ENCODE peak calls at places on chromosomes 6 and 20, in four cellular contexts. U, K, S and L are unnamed samples. For H3K4me1, the result is how much of the 10 kb centered on the place peaks cover.

GRCh38 chr6:106360410-106360988 is at the start of gene CRYBG1:
- DNase-seq in U (peak), K (peak), S (peak), L (peak)

GRCh38 chr6:159832941-159833340 is 32.9 kb downstream of the PNLDC1 start:
- DNase-seq in U (no peak), K (no peak), S (no peak), L (no peak)

GRCh38 chr6:30793521-30794194 is 49.3 kb upstream of the IER3 start:
- DNase-seq in U (no peak), K (no peak), S (no peak), L (no peak)

GRCh38 chr6:87151471-87151785 is 3.9 kb upstream of the ZNF292 start:
- DNase-seq in U (no peak), K (no peak), S (no peak), L (no peak)

GRCh38 chr6:138289739-138290138 is 71.4 kb upstream of the PBOV1 start:
- DNase-seq in U (no peak), K (peak), S (peak), L (no peak)

GRCh38 chr6:110178626-110179405 is 654 bp downstream of the WASF1 start:
- DNase-seq in U (peak), K (peak), S (peak), L (peak)

GRCh38 chr6:20444786-20445271 is 43.1 kb downstream of the E2F3 start:
- DNase-seq in U (no peak), K (no peak), S (no peak), L (no peak)

GRCh38 chr6:129432738-129433137 is 277.2 kb downstream of the ARHGAP18 start:
- DNase-seq in U (no peak), K (no peak), S (no peak), L (no peak)

GRCh38 chr6:341914-342831 is 49.4 kb upstream of the IRF4 start:
- DNase-seq in U (no peak), K (no peak), S (no peak), L (no peak)

GRCh38 chr6:105831321-105831720 is 254.8 kb upstream of the PRDM1 start:
- DNase-seq in U (no peak), K (no peak), S (no peak), L (no peak)

GRCh38 chr6:20202070-20202658 is 10.1 kb downstream of the MBOAT1 start:
- DNase-seq in U (no peak), K (no peak), S (no peak), L (no peak)

GRCh38 chr6:31877651-31878161 is 1.1 kb downstream of the SLC44A4 start:
- DNase-seq in U (no peak), K (no peak), S (no peak), L (no peak)

GRCh38 chr6:34319471-34319885 is 70.7 kb upstream of the SMIM29 start:
- DNase-seq in U (no peak), K (no peak), S (no peak), L (no peak)

GRCh38 chr20:56826306-56826970 is 197.3 kb downstream of the TFAP2C start:
- DNase-seq in U (no peak), K (no peak), S (no peak), L (no peak)

GRCh38 chr20:17971571-17972013 is 2.8 kb downstream of the MGME1 start:
- DNase-seq in U (no peak), K (no peak), S (peak), L (no peak)

GRCh38 chr6:157198425-157199279 is 124.7 kb downstream of the TMEM242 start:
- DNase-seq in U (no peak), K (no peak), S (no peak), L (peak)

GRCh38 chr6:163985710-163986109 is 571.2 kb downstream of the QKI start:
- DNase-seq in U (peak), K (no peak), S (no peak), L (no peak)

GRCh38 chr6:2725999-2726567 is 24.6 kb downstream of the MYLK4 start:
- DNase-seq in U (no peak), K (no peak), S (no peak), L (no peak)

GRCh38 chr20:24289737-24290481 is 179.5 kb upstream of the SYNDIG1 start:
- DNase-seq in U (no peak), K (no peak), S (no peak), L (no peak)

GRCh38 chr6:24888967-24889366 is 46.8 kb downstream of the RIPOR2 start:
- DNase-seq in U (no peak), K (no peak), S (no peak), L (no peak)
- H3K27ac ChIP-seq in U (no peak), K (no peak), S (no peak), L (no peak)

DNA sequence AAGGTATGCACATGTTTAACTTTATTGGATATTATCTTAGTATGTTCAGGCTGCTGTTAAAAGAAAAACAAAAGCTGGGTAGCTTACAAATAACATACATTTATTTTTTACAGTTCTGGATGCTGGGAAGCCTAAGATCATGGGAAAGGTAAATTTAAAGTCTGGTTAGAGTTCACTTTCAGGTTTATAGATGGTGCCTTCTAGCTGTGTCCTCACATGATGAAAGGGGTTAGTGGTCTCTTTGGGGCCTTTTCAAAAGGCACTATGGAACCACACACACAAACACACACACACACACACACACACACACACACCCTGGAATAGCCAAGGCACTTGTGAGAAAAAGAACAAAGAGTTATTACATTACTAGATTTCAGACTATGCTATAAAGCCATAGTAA is 805.8 kb upstream of the GJE1 start:
- DNase-seq in U (no peak), K (no peak), S (no peak), L (no peak)
- H3K4me3 ChIP-seq in U (no peak), K (peak), S (no peak), L (peak)

GRCh38 chr20:49684335-49684997 is 29.2 kb downstream of the B4GALT5 start:
- DNase-seq in U (no peak), K (no peak), S (no peak), L (no peak)

GRCh38 chr20:49682798-49683197 is 30.9 kb downstream of the B4GALT5 start:
- DNase-seq in U (no peak), K (no peak), S (no peak), L (no peak)

GRCh38 chr20:49680475-49680874 is 33.2 kb downstream of the B4GALT5 start:
- DNase-seq in U (no peak), K (no peak), S (no peak), L (no peak)

GRCh38 chr20:49685161-49685601 is 28.5 kb downstream of the B4GALT5 start:
- DNase-seq in U (no peak), K (no peak), S (no peak), L (no peak)

DNA sequence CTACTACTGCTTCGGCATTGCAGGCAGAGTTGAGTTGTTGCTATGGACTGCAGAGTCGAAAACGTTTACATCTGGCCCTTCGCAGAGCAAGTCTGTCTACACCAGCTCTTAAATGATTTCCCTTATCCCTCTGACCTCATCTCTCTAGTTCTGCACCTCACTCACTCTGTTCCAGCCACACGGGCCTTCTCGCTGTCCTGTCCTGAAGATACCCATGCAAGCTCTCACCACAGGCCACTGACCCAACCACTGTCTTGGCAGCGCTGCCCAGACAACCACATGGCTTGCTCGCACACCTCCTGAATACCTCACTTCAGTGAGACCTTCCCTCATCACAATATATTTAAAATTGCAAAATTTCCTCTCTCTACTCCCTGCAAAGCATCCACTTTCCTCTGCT is 31.4 kb downstream of the B4GALT5 start:
- DNase-seq in U (no peak), K (no peak), S (no peak), L (no peak)
- H3K4me1 ChIP-seq in U (under half), K (under half), S (half or more), L (half or more)

GRCh38 chr20:34532751-34533150 is 16.5 kb downstream of the DYNLRB1 start:
- DNase-seq in U (no peak), K (no peak), S (no peak), L (no peak)

GRCh38 chr20:34537651-34538050 is 20.9 kb upstream of the MAP1LC3A start:
- DNase-seq in U (no peak), K (no peak), S (no peak), L (no peak)

GRCh38 chr20:34534391-34535165 is 18.4 kb downstream of the DYNLRB1 start:
- DNase-seq in U (no peak), K (no peak), S (no peak), L (no peak)

GRCh38 chr20:34536798-34537394 is 20.7 kb downstream of the DYNLRB1 start:
- DNase-seq in U (no peak), K (peak), S (peak), L (peak)

GRCh38 chr20:34535301-34535840 is 19.1 kb downstream of the DYNLRB1 start:
- DNase-seq in U (no peak), K (no peak), S (no peak), L (no peak)
- H3K27ac ChIP-seq in U (no peak), K (no peak), S (no peak), L (no peak)

GRCh38 chr6:46014511-46015118 is 1.0 kb downstream of the CLIC5 start:
- DNase-seq in U (no peak), K (peak), S (peak), L (peak)

GRCh38 chr6:46013639-46014038 is 2.0 kb downstream of the CLIC5 start:
- DNase-seq in U (no peak), K (no peak), S (peak), L (no peak)

GRCh38 chr6:46016063-46016608 is 476 bp upstream of the CLIC5 start:
- DNase-seq in U (no peak), K (no peak), S (no peak), L (no peak)

GRCh38 chr6:46015119-46015968 is at the start of gene CLIC5:
- DNase-seq in U (peak), K (peak), S (peak), L (peak)

GRCh38 chr6:46014054-46014453 is 1.6 kb downstream of the CLIC5 start:
- DNase-seq in U (no peak), K (no peak), S (no peak), L (no peak)
- H3K4me3 ChIP-seq in U (no peak), K (peak), S (peak), L (peak)